ENCODE peak calls at places on chromosomes 1 and 21, in ten cellular contexts. S is astrocyte of the spinal cord, G is neural crest cell, A is IMR-90, E is K562, Z is astrocyte of the cerebellum, N is right atrium auricular region, T is GM12865, O is AG09319, K is lower lobe of right lung. P is an unnamed sample.

GRCh38 chr1:12669529-12670068 is 25.7 kb downstream of the AADACL4 start:
- DNase-seq in A (peak), G (no peak), E (no peak), N (no peak), K (no peak), Z (no peak), S (no peak), O (no peak), T (no peak), P (no peak)

GRCh38 chr1:111538343-111539035 is 35.1 kb upstream of the ADORA3 start:
- DNase-seq in G (no peak), Z (peak), T (no peak), O (no peak), K (no peak), A (peak), E (no peak), S (peak), N (no peak), P (no peak)

GRCh38 chr1:115714572-115715141 is 53.9 kb downstream of the CASQ2 start:
- DNase-seq in K (peak), O (no peak), S (no peak), A (no peak), N (no peak), E (no peak), T (no peak), Z (no peak), G (no peak), P (no peak)

GRCh38 chr1:101238041-101238515 is 1.3 kb downstream of the S1PR1 start:
- DNase-seq in S (no peak), E (no peak), K (peak), A (no peak), N (no peak), O (no peak), Z (no peak), G (no peak), T (peak), P (no peak)

GRCh38 chr1:116166011-116166571 is 54.9 kb downstream of the MAB21L3 start:
- DNase-seq in G (no peak), N (no peak), E (no peak), K (no peak), Z (no peak), S (no peak), A (no peak), T (no peak), O (no peak), P (no peak)

GRCh38 chr1:207284209-207284892 is 37.1 kb upstream of the CD55 start:
- DNase-seq in T (peak), O (no peak), S (no peak), E (no peak), A (peak), G (no peak), Z (no peak), N (no peak), K (no peak), P (no peak)

GRCh38 chr1:19120070-19120469 is 90.0 kb downstream of the UBR4 start:
- DNase-seq in N (no peak), O (no peak), Z (no peak), G (no peak), E (no peak), S (no peak), A (no peak), K (no peak), T (no peak), P (no peak)

GRCh38 chr21:46060596-46061061 is 37.3 kb upstream of the COL6A2 start:
- DNase-seq in Z (peak), K (peak), O (peak), T (peak), G (no peak), E (no peak), S (peak), A (peak), N (peak), P (peak)

GRCh38 chr1:183635606-183636333 is at the start of gene ARPC5:
- DNase-seq in O (peak), S (peak), K (peak), T (peak), E (peak), Z (peak), N (peak), G (peak), A (peak), P (peak)

GRCh38 chr1:174218983-174219382 is 59.7 kb downstream of the RABGAP1L start:
- DNase-seq in T (peak), E (no peak), S (peak), K (no peak), O (no peak), G (no peak), Z (no peak), N (no peak), A (no peak), P (no peak)

GRCh38 chr1:177426533-177426932 is 255.8 kb downstream of the BRINP2 start:
- DNase-seq in G (no peak), E (no peak), Z (no peak), O (no peak), A (no peak), T (no peak), K (no peak), N (no peak), S (no peak), P (no peak)

GRCh38 chr1:232142403-232143314 is 487.3 kb downstream of the SIPA1L2 start:
- DNase-seq in G (no peak), K (no peak), O (peak), S (peak), A (peak), E (no peak), Z (peak), N (peak), T (no peak), P (no peak)

GRCh38 chr1:83131692-83131955 is 867.3 kb downstream of the TTLL7 start:
- DNase-seq in E (no peak), T (no peak), G (no peak), Z (no peak), S (no peak), N (no peak), K (no peak), O (no peak), A (no peak), P (no peak)

GRCh38 chr1:14328687-14329086 is 269.8 kb upstream of the KAZN start:
- DNase-seq in G (no peak), A (no peak), K (no peak), T (no peak), N (no peak), S (no peak), O (no peak), E (no peak), Z (no peak), P (no peak)

GRCh38 chr1:15328785-15329480 is 80.8 kb upstream of the EFHD2 start:
- DNase-seq in E (peak), G (no peak), Z (peak), T (no peak), A (peak), S (peak), K (peak), N (peak), O (no peak), P (no peak)

GRCh38 chr1:54671985-54672608 is 30.5 kb downstream of the MROH7 start:
- DNase-seq in K (no peak), S (peak), N (no peak), G (peak), O (peak), A (peak), E (peak), T (peak), Z (peak), P (no peak)

GRCh38 chr1:211908453-211908852 is 77.9 kb upstream of the LPGAT1 start:
- DNase-seq in A (no peak), O (no peak), Z (no peak), T (peak), K (no peak), N (no peak), S (no peak), G (no peak), E (no peak), P (no peak)

GRCh38 chr1:227955808-227956207 is 8.1 kb upstream of the WNT9A start:
- DNase-seq in S (no peak), E (no peak), K (no peak), G (no peak), A (no peak), T (no peak), Z (no peak), N (no peak), O (no peak), P (no peak)

GRCh38 chr1:20185834-20186782 is at the start of the genes PLA2G2C and UBXN10:
- DNase-seq in A (no peak), G (peak), E (peak), K (peak), T (peak), N (no peak), S (no peak), Z (no peak), O (no peak), P (no peak)

GRCh38 chr1:92410706-92411105 is 76.0 kb downstream of the GFI1 start:
- DNase-seq in A (no peak), N (no peak), G (no peak), O (no peak), E (no peak), T (no peak), K (no peak), S (no peak), Z (no peak), P (no peak)

GRCh38 chr1:223489439-223489838 is 96.2 kb downstream of the CCDC185 start:
- DNase-seq in N (no peak), A (no peak), S (no peak), K (no peak), E (no peak), O (no peak), T (no peak), G (no peak), Z (no peak), P (no peak)

GRCh38 chr1:167210966-167211674 is 9.6 kb upstream of the POU2F1 start:
- DNase-seq in A (no peak), G (no peak), E (no peak), K (no peak), T (no peak), O (no peak), N (no peak), S (no peak), Z (no peak), P (no peak)

GRCh38 chr1:145706282-145706681 is 886 bp downstream of the PDZK1 start:
- DNase-seq in N (no peak), G (no peak), T (no peak), S (no peak), Z (no peak), E (no peak), K (no peak), A (peak), O (no peak), P (no peak)

GRCh38 chr1:2415801-2416208 is 3.4 kb upstream of the PEX10 start:
- DNase-seq in S (no peak), Z (no peak), G (no peak), E (no peak), K (no peak), O (no peak), T (peak), A (no peak), N (no peak), P (no peak)

GRCh38 chr1:188642585-188643168 is 1813.9 kb downstream of the PLA2G4A start:
- DNase-seq in N (no peak), O (no peak), Z (no peak), K (peak), T (no peak), E (no peak), G (no peak), A (no peak), S (no peak), P (no peak)

GRCh38 chr1:54272134-54272533 is 72.2 kb downstream of the MRPL37 start:
- DNase-seq in Z (no peak), N (no peak), T (no peak), E (no peak), S (no peak), K (no peak), O (no peak), G (no peak), A (no peak), P (no peak)

GRCh38 chr1:165371588-165372235 is 15.2 kb upstream of the LMX1A start:
- DNase-seq in E (no peak), T (no peak), S (no peak), A (no peak), G (no peak), O (no peak), Z (no peak), K (no peak), N (no peak), P (no peak)

GRCh38 chr21:38683222-38683621 is 122.5 kb upstream of the ETS2 start:
- DNase-seq in S (no peak), Z (no peak), G (no peak), K (no peak), N (no peak), O (no peak), T (no peak), A (no peak), E (no peak), P (no peak)

GRCh38 chr1:162829268-162829667 is 31.7 kb downstream of the CCDC190 start:
- DNase-seq in S (no peak), E (no peak), K (no peak), Z (no peak), G (no peak), A (no peak), N (no peak), T (no peak), O (no peak), P (no peak)

DNA sequence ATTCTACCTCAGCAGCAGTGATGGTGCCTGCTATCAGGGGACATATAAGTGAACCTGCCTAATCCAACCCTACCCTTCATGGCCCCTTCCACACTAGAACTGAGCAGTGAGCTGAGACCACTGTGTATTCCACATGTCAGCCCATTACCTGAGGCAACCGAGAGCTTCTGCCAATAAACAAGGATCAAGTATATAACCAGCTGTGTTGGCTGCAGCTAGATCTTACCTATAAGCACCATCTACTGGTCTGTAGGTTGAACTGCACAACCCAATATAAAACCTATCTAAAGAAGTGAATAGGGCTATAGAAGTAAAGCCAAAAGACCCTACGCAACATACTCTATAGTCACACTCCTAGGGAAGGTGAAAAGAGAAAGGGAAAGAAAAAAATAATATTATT is 376.9 kb downstream of the HHIPL2 start:
- DNase-seq in A (peak), G (no peak), K (no peak), N (no peak), E (no peak), S (peak), T (peak), O (peak), Z (peak), P (no peak)
- TF ChIP-seq CTCF in A (peak), G (peak), K (peak), N (peak), E (peak), S (peak), T (peak), O (peak), Z (peak), P (peak)

GRCh38 chr1:11570821-11571220 is 83.4 kb downstream of the FBXO2 start:
- DNase-seq in E (no peak), Z (no peak), O (no peak), G (no peak), A (no peak), T (no peak), N (no peak), K (no peak), S (no peak), P (no peak)

GRCh38 chr1:11569551-11569950 is 84.7 kb downstream of the FBXO2 start:
- DNase-seq in G (no peak), S (no peak), T (no peak), Z (no peak), O (no peak), N (no peak), A (no peak), E (no peak), K (no peak), P (no peak)

GRCh38 chr1:11573293-11573692 is 80.9 kb downstream of the FBXO2 start:
- DNase-seq in Z (no peak), A (no peak), N (no peak), S (no peak), G (no peak), K (no peak), E (no peak), O (no peak), T (no peak), P (no peak)

GRCh38 chr1:11569954-11570353 is 84.3 kb downstream of the FBXO2 start:
- DNase-seq in G (no peak), N (no peak), E (no peak), O (no peak), A (no peak), S (no peak), Z (no peak), K (no peak), T (no peak), P (no peak)

GRCh38 chr1:11571906-11572616 is 82.2 kb downstream of the FBXO2 start:
- DNase-seq in E (peak), G (no peak), S (no peak), T (peak), K (no peak), A (no peak), O (no peak), Z (no peak), N (no peak), P (no peak)
- TF ChIP-seq CTCF in E (peak), G (peak), S (no peak), T (peak), K (no peak), A (no peak), O (no peak), Z (no peak), N (peak), P (peak)

GRCh38 chr1:42993631-42994121 is 35.0 kb upstream of the SLC2A1 start:
- DNase-seq in A (no peak), S (no peak), G (no peak), Z (no peak), K (no peak), T (no peak), E (no peak), O (no peak), N (no peak), P (no peak)
- TF ChIP-seq CTCF in A (no peak), S (no peak), G (no peak), Z (no peak), K (no peak), T (no peak), E (no peak), O (no peak), N (no peak), P (no peak)

DNA sequence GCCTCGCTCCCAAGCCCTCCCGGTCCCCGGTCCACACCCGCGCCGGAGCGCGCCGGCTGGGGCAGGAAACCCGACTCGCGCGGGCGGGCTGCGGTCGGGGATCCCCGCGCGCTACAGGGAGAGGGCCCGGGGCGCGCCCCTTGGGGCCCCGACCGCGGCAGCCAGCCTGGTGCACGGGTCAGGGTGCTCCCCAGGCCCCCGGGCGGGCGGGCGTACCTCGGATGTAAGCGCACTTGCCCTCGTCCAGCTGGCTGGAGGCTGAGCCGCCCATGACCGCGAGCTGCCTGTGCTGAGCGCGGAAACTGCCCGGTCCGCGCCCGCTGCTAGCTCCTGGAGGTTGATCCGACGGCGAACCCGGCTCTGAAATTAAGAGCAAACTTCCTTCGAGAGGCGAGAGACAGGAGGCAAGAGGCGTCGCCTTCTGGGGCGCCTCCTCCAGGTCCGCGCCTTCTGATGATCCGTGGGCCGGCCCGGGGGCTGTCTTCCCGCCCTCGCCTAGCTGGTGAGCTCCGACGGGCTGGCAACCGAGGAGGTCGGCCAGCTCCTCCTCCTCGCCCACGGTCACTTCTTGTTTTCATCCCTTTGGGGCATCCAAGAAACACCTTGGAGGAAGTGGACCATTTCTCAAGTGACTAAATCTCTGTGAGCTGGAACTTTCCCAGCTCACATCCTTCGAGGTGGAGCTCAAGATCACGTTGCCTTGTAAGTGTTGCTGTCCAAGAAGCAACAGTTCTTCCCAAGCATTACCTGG is at the start of gene NIBAN1:
- DNase-seq in O (no peak), K (peak), A (peak), S (peak), T (peak), N (peak), Z (no peak), G (peak), E (peak), P (peak)
- TF ChIP-seq CTCF in O (no peak), K (no peak), A (no peak), S (no peak), T (no peak), N (peak), Z (no peak), G (no peak), E (no peak), P (no peak)

GRCh38 chr21:32406405-32406804 is 6.1 kb upstream of the EVA1C start:
- DNase-seq in K (no peak), G (no peak), E (no peak), N (no peak), S (no peak), O (no peak), A (no peak), T (no peak), Z (no peak), P (no peak)

GRCh38 chr21:32403201-32403701 is 9.3 kb upstream of the EVA1C start:
- DNase-seq in T (peak), E (peak), O (no peak), N (no peak), K (peak), G (peak), A (peak), Z (no peak), S (peak), P (no peak)
- TF ChIP-seq CTCF in T (peak), E (peak), O (peak), N (peak), K (peak), G (peak), A (peak), Z (peak), S (peak), P (peak)

GRCh38 chr1:154818911-154819310 is 51.2 kb downstream of the KCNN3 start:
- DNase-seq in O (no peak), E (no peak), G (no peak), A (no peak), N (no peak), Z (no peak), T (no peak), K (no peak), S (no peak), P (no peak)

GRCh38 chr1:154821083-154821482 is 49.0 kb downstream of the KCNN3 start:
- DNase-seq in O (no peak), A (no peak), K (no peak), G (no peak), T (no peak), E (no peak), Z (no peak), N (no peak), S (no peak), P (no peak)

GRCh38 chr1:154820646-154821045 is 49.4 kb downstream of the KCNN3 start:
- DNase-seq in Z (no peak), S (no peak), G (no peak), N (no peak), K (no peak), E (no peak), T (no peak), A (no peak), O (no peak), P (no peak)

GRCh38 chr1:154822717-154823116 is 47.4 kb downstream of the KCNN3 start:
- DNase-seq in A (no peak), O (no peak), G (no peak), Z (no peak), E (no peak), K (no peak), T (peak), S (no peak), N (no peak), P (no peak)

GRCh38 chr1:154819628-154820590 is 50.2 kb downstream of the KCNN3 start:
- DNase-seq in Z (no peak), N (no peak), G (no peak), S (no peak), T (peak), O (no peak), E (peak), A (no peak), K (no peak), P (no peak)
- TF ChIP-seq CTCF in Z (peak), N (peak), G (peak), S (peak), T (peak), O (peak), E (peak), A (peak), K (peak), P (peak)

GRCh38 chr21:44800971-44801467 is 601 bp downstream of the UBE2G2 start:
- DNase-seq in E (peak), Z (no peak), G (no peak), T (peak), O (no peak), S (peak), K (no peak), N (no peak), A (peak), P (no peak)

GRCh38 chr21:44797775-44798174 is 3.8 kb downstream of the UBE2G2 start:
- DNase-seq in N (no peak), G (no peak), S (no peak), O (no peak), E (no peak), A (no peak), T (no peak), K (no peak), Z (no peak), P (no peak)

GRCh38 chr21:44801468-44802395 is at the start of gene UBE2G2:
- DNase-seq in G (peak), S (peak), T (peak), N (peak), E (peak), Z (no peak), A (peak), O (no peak), K (peak), P (no peak)

GRCh38 chr21:44802396-44803153 is 955 bp upstream of the UBE2G2 start:
- DNase-seq in S (no peak), T (peak), Z (no peak), N (no peak), G (no peak), K (no peak), A (no peak), O (no peak), E (peak), P (no peak)

GRCh38 chr21:44800103-44800502 is 1.5 kb downstream of the UBE2G2 start:
- DNase-seq in K (no peak), O (no peak), A (peak), Z (no peak), N (no peak), E (no peak), T (peak), G (no peak), S (peak), P (no peak)
- TF ChIP-seq CTCF in K (peak), O (peak), A (peak), Z (peak), N (peak), E (peak), T (no peak), G (peak), S (peak), P (peak)

P was measured in chondrocyte.